ENCODE peak calls at places on chromosomes 6 and 20, in seven cellular contexts. One of them, this sample, is unnamed.

GRCh38 chr20:9488063-9488462 is 26.3 kb upstream of the LAMP5 start:
- DNase-seq in IMR-90: no peak
- DNase-seq in neural progenitor cell: no peak
- DNase-seq in aorta: no peak
- DNase-seq in PC-9: no peak
- DNase-seq in psoas muscle: no peak
- DNase-seq in pancreas: no peak
- DNase-seq in this sample: no peak

GRCh38 chr6:76026101-76026500 is 46.4 kb downstream of the IMPG1 start:
- DNase-seq in IMR-90: no peak
- DNase-seq in neural progenitor cell: peak; percentile 45
- DNase-seq in aorta: no peak
- DNase-seq in PC-9: no peak
- DNase-seq in psoas muscle: no peak
- DNase-seq in pancreas: no peak
- DNase-seq in this sample: no peak

GRCh38 chr6:37442416-37443218 is 9.6 kb downstream of the CMTR1 start:
- DNase-seq in IMR-90: no peak
- DNase-seq in neural progenitor cell: no peak
- DNase-seq in aorta: no peak
- DNase-seq in PC-9: no peak
- DNase-seq in psoas muscle: no peak
- DNase-seq in pancreas: no peak
- DNase-seq in this sample: no peak

GRCh38 chr6:13368716-13369115 is 40.4 kb upstream of the TBC1D7 start:
- DNase-seq in IMR-90: peak; percentile 17
- DNase-seq in neural progenitor cell: no peak
- DNase-seq in aorta: no peak
- DNase-seq in PC-9: no peak
- DNase-seq in psoas muscle: no peak
- DNase-seq in pancreas: no peak
- DNase-seq in this sample: no peak

GRCh38 chr20:15297059-15297875 is 959.9 kb upstream of the FLRT3 start:
- DNase-seq in IMR-90: no peak
- DNase-seq in neural progenitor cell: no peak
- DNase-seq in aorta: no peak
- DNase-seq in PC-9: no peak
- DNase-seq in psoas muscle: no peak
- DNase-seq in pancreas: no peak
- DNase-seq in this sample: no peak

GRCh38 chr6:148997863-148998262 is 251.0 kb downstream of the UST start:
- DNase-seq in IMR-90: peak; percentile 73
- DNase-seq in neural progenitor cell: no peak
- DNase-seq in aorta: no peak
- DNase-seq in PC-9: no peak
- DNase-seq in psoas muscle: no peak
- DNase-seq in pancreas: no peak
- DNase-seq in this sample: no peak

GRCh38 chr6:136440187-136440582 is 110.0 kb downstream of the MAP7 start:
- DNase-seq in IMR-90: no peak
- DNase-seq in neural progenitor cell: no peak
- DNase-seq in aorta: no peak
- DNase-seq in PC-9: no peak
- DNase-seq in psoas muscle: no peak
- DNase-seq in pancreas: no peak
- DNase-seq in this sample: no peak

GRCh38 chr20:63138855-63139341 is 77.0 kb downstream of the YTHDF1 start:
- DNase-seq in IMR-90: no peak
- DNase-seq in neural progenitor cell: no peak
- DNase-seq in aorta: peak; percentile 48
- DNase-seq in PC-9: no peak
- DNase-seq in psoas muscle: peak; percentile 14
- DNase-seq in pancreas: no peak
- DNase-seq in this sample: no peak

GRCh38 chr6:38269773-38270172 is 370.0 kb downstream of the BTBD9 start:
- DNase-seq in IMR-90: no peak
- DNase-seq in neural progenitor cell: no peak
- DNase-seq in aorta: no peak
- DNase-seq in PC-9: no peak
- DNase-seq in psoas muscle: no peak
- DNase-seq in pancreas: no peak
- DNase-seq in this sample: no peak

GRCh38 chr6:106539931-106540330 is 89.4 kb downstream of the RTN4IP1 start:
- DNase-seq in IMR-90: no peak
- DNase-seq in neural progenitor cell: peak; percentile 47
- DNase-seq in aorta: no peak
- DNase-seq in PC-9: no peak
- DNase-seq in psoas muscle: no peak
- DNase-seq in pancreas: no peak
- DNase-seq in this sample: no peak

GRCh38 chr6:37134622-37135191 is 35.2 kb upstream of the PIM1 start:
- DNase-seq in IMR-90: peak; percentile 96
- DNase-seq in neural progenitor cell: no peak
- DNase-seq in aorta: peak; percentile 84
- DNase-seq in PC-9: peak; percentile 79
- DNase-seq in psoas muscle: peak; percentile 76
- DNase-seq in pancreas: no peak
- DNase-seq in this sample: no peak

GRCh38 chr20:57746832-57747404 is 37.1 kb upstream of the PMEPA1 start:
- DNase-seq in IMR-90: no peak
- DNase-seq in neural progenitor cell: no peak
- DNase-seq in aorta: peak; percentile 81
- DNase-seq in PC-9: no peak
- DNase-seq in psoas muscle: no peak
- DNase-seq in pancreas: peak; percentile 25
- DNase-seq in this sample: no peak

GRCh38 chr6:36936824-36937223 is 17.7 kb upstream of the PI16 start:
- DNase-seq in IMR-90: no peak
- DNase-seq in neural progenitor cell: no peak
- DNase-seq in aorta: peak; percentile 42
- DNase-seq in PC-9: no peak
- DNase-seq in psoas muscle: no peak
- DNase-seq in pancreas: no peak
- DNase-seq in this sample: no peak

GRCh38 chr6:121520337-121521163 is 85.1 kb downstream of the GJA1 start:
- DNase-seq in IMR-90: peak; percentile 89
- DNase-seq in neural progenitor cell: no peak
- DNase-seq in aorta: no peak
- DNase-seq in PC-9: no peak
- DNase-seq in psoas muscle: no peak
- DNase-seq in pancreas: no peak
- DNase-seq in this sample: no peak

GRCh38 chr6:31572041-31572911 is at the start of gene LTA:
- DNase-seq in IMR-90: no peak
- DNase-seq in neural progenitor cell: no peak
- DNase-seq in aorta: no peak
- DNase-seq in PC-9: no peak
- DNase-seq in psoas muscle: no peak
- DNase-seq in pancreas: no peak
- DNase-seq in this sample: no peak

GRCh38 chr6:116761779-116762178 is 3.7 kb downstream of the FAM162B start:
- DNase-seq in IMR-90: no peak
- DNase-seq in neural progenitor cell: no peak
- DNase-seq in aorta: no peak
- DNase-seq in PC-9: no peak
- DNase-seq in psoas muscle: no peak
- DNase-seq in pancreas: no peak
- DNase-seq in this sample: no peak

GRCh38 chr20:15033269-15033668 is 695.9 kb upstream of the FLRT3 start:
- DNase-seq in IMR-90: no peak
- DNase-seq in neural progenitor cell: no peak
- DNase-seq in aorta: no peak
- DNase-seq in PC-9: no peak
- DNase-seq in psoas muscle: no peak
- DNase-seq in pancreas: no peak
- DNase-seq in this sample: no peak

DNA sequence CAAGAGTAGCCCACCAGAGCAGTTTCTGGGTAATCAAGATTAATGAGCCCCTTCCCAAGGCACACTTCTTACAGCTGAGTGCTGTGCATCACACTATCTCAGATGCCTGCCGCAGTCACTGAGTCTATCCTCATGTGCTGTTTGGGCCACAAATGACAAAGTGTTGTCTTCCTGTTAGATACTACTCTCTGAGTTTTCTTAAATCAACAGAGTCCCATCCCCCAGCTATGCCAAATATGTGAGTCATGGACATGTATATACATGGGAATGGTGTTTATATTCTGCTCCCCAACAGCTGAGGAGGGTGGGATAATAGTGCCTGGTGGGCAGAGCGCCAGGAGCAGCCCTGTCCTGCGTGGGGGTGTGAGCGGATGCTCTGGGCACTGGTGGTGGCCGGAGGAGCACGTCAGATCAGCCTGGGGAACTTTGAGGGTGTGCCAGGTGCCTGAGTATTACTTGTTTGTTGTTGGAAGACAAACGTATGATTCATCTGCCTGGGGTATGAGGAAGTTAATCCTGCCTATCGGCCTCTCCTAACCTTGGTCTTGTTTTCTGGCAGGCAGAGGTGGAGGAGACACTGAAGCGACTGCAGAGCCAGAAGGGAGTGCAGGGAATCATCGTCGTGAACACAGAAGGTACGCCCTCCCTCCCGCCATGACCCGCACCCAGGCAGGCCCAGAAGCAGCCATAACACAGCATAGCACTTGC is 9.6 kb downstream of the DYNLRB1 start:
- DNase-seq in IMR-90: peak; percentile 100
- DNase-seq in neural progenitor cell: no peak
- DNase-seq in aorta: peak; percentile 90
- DNase-seq in PC-9: peak; percentile 99
- DNase-seq in psoas muscle: peak; percentile 92
- DNase-seq in pancreas: peak; percentile 79
- DNase-seq in this sample: peak; percentile 85
- H3K27ac ChIP-seq in IMR-90: peak overlapping the region; percentile 87
- H3K27ac ChIP-seq in neural progenitor cell: no peak overlapping the region
- H3K27ac ChIP-seq in aorta: peak overlapping the region; percentile 69
- H3K27ac ChIP-seq in PC-9: peak overlapping the region; percentile 77
- H3K27ac ChIP-seq in psoas muscle: peak overlapping the region; percentile 79
- H3K27ac ChIP-seq in pancreas: peak overlapping the region; percentile 52
- H3K27ac ChIP-seq in this sample: peak overlapping the region; percentile 36

DNA sequence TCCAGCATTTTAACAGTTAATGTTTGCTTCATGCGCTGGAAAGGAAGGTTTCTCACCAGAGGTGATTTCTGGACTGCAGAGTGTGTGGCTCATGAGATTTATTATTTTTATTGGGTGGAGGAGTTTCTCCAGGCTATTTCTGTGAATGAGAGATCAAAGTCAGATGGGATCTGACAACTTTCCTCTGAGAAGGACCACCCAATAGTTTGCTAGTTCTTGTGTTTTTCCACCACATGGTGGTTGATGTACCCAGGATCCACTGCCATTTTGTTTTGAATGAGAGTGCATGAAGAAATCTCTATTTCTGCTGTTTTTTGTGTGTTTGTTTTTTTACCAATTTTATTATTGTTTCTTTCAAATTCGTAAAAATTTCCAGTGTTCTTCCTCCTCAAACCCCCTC is 377.6 kb downstream of the CDKAL1 start:
- DNase-seq in IMR-90: no peak
- DNase-seq in neural progenitor cell: no peak
- DNase-seq in aorta: no peak
- DNase-seq in PC-9: no peak
- DNase-seq in psoas muscle: no peak
- DNase-seq in pancreas: no peak
- DNase-seq in this sample: no peak
- H3K27ac ChIP-seq in IMR-90: no peak overlapping the region
- H3K27ac ChIP-seq in neural progenitor cell: no peak overlapping the region
- H3K27ac ChIP-seq in aorta: no peak overlapping the region
- H3K27ac ChIP-seq in PC-9: no peak overlapping the region
- H3K27ac ChIP-seq in psoas muscle: no peak overlapping the region
- H3K27ac ChIP-seq in pancreas: no peak overlapping the region
- H3K27ac ChIP-seq in this sample: no peak overlapping the region

GRCh38 chr6:68640506-68640875 is 5.4 kb downstream of the ADGRB3 start:
- DNase-seq in IMR-90: no peak
- DNase-seq in neural progenitor cell: no peak
- DNase-seq in aorta: no peak
- DNase-seq in PC-9: no peak
- DNase-seq in psoas muscle: no peak
- DNase-seq in pancreas: no peak
- DNase-seq in this sample: no peak
- H3K27ac ChIP-seq in IMR-90: no peak overlapping the region
- H3K27ac ChIP-seq in neural progenitor cell: no peak overlapping the region
- H3K27ac ChIP-seq in aorta: no peak overlapping the region
- H3K27ac ChIP-seq in PC-9: no peak overlapping the region
- H3K27ac ChIP-seq in psoas muscle: no peak overlapping the region
- H3K27ac ChIP-seq in pancreas: no peak overlapping the region
- H3K27ac ChIP-seq in this sample: no peak overlapping the region

DNA sequence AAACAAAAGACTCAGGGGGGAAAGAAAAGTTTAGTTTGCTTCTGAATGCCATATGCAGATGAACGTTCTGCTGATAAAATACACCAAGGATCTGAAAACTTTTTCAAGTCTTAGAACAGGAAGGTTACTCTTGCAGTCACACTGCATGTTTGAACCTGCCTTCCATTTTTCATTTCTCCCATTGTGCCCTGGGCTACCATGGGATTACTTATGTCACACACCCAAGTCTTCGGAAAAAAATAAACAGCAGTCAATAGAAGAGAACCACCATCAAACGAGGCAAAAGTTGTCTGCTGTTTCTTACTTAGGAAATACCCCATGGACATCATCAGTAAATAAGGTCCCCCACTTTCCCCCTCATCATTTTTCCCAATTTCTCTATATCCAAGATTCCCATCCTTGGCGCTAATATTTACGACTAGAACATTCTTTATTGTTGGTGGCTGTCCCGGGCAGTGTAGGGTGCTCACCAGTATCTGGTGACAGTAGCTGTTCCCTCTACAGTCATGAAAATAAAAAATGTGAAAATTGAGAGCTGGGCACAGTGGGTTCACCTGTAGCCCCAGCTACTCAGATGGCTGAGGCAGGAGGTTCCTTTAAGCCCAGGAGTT is 202.5 kb downstream of the BCAS1 start:
- DNase-seq in IMR-90: no peak
- DNase-seq in neural progenitor cell: peak; percentile 37
- DNase-seq in aorta: no peak
- DNase-seq in PC-9: no peak
- DNase-seq in psoas muscle: no peak
- DNase-seq in pancreas: no peak
- DNase-seq in this sample: no peak
- H3K27ac ChIP-seq in IMR-90: no peak overlapping the region
- H3K27ac ChIP-seq in neural progenitor cell: peak overlapping the region; percentile 87
- H3K27ac ChIP-seq in aorta: no peak overlapping the region
- H3K27ac ChIP-seq in PC-9: peak overlapping the region; percentile 99
- H3K27ac ChIP-seq in psoas muscle: no peak overlapping the region
- H3K27ac ChIP-seq in pancreas: peak overlapping the region; percentile 51
- H3K27ac ChIP-seq in this sample: peak overlapping the region; percentile 91

GRCh38 chr20:53574259-53574789 is 19.3 kb downstream of the ZNF217 start:
- DNase-seq in IMR-90: no peak
- DNase-seq in neural progenitor cell: no peak
- DNase-seq in aorta: no peak
- DNase-seq in PC-9: no peak
- DNase-seq in psoas muscle: no peak
- DNase-seq in pancreas: no peak
- DNase-seq in this sample: no peak
- H3K27ac ChIP-seq in IMR-90: no peak overlapping the region
- H3K27ac ChIP-seq in neural progenitor cell: no peak overlapping the region
- H3K27ac ChIP-seq in aorta: no peak overlapping the region
- H3K27ac ChIP-seq in PC-9: no peak overlapping the region
- H3K27ac ChIP-seq in psoas muscle: no peak overlapping the region
- H3K27ac ChIP-seq in pancreas: no peak overlapping the region
- H3K27ac ChIP-seq in this sample: no peak overlapping the region